ENCODE peak calls at places on chromosomes 7 and 10, in five cellular contexts. One of them, this sample, is unnamed.

GRCh38 chr10:116169782-116170181 is 103.2 kb downstream of the GFRA1 start:
- DNase-seq in HTR-8/SVneo: no peak
- DNase-seq in fibroblast of lung: no peak
- DNase-seq in NCI-H1092 treated with DMSO at 0.1 percent for 48 hours: no peak
- DNase-seq in substantia nigra: no peak
- DNase-seq in this sample: no peak

GRCh38 chr7:149827089-149827981 is 10.8 kb upstream of the ZNF862 start:
- DNase-seq in fibroblast of lung: no peak
- DNase-seq in HTR-8/SVneo: no peak
- DNase-seq in substantia nigra: no peak
- DNase-seq in NCI-H1092 treated with DMSO at 0.1 percent for 48 hours: peak; percentile 9
- DNase-seq in this sample: no peak

GRCh38 chr10:22250897-22251605 is 33.2 kb upstream of the EBLN1 start:
- DNase-seq in HTR-8/SVneo: no peak
- DNase-seq in fibroblast of lung: peak; percentile 44
- DNase-seq in substantia nigra: no peak
- DNase-seq in NCI-H1092 treated with DMSO at 0.1 percent for 48 hours: peak; percentile 61
- DNase-seq in this sample: peak; percentile 9

GRCh38 chr7:81299272-81299671 is 380.4 kb upstream of the SEMA3C start:
- DNase-seq in NCI-H1092 treated with DMSO at 0.1 percent for 48 hours: no peak
- DNase-seq in fibroblast of lung: peak; percentile 96
- DNase-seq in HTR-8/SVneo: peak; percentile 53
- DNase-seq in substantia nigra: no peak
- DNase-seq in this sample: peak; percentile 78

GRCh38 chr10:62284221-62284620 is 15.6 kb upstream of the RTKN2 start:
- DNase-seq in substantia nigra: no peak
- DNase-seq in HTR-8/SVneo: no peak
- DNase-seq in fibroblast of lung: no peak
- DNase-seq in NCI-H1092 treated with DMSO at 0.1 percent for 48 hours: no peak
- DNase-seq in this sample: no peak

GRCh38 chr10:95314519-95314918 is 23.7 kb upstream of the PDLIM1 start:
- DNase-seq in substantia nigra: no peak
- DNase-seq in fibroblast of lung: no peak
- DNase-seq in HTR-8/SVneo: no peak
- DNase-seq in NCI-H1092 treated with DMSO at 0.1 percent for 48 hours: peak; percentile 1
- DNase-seq in this sample: no peak

GRCh38 chr7:1466524-1467271 is 7.4 kb upstream of the MICALL2 start:
- DNase-seq in NCI-H1092 treated with DMSO at 0.1 percent for 48 hours: no peak
- DNase-seq in fibroblast of lung: peak; percentile 62
- DNase-seq in substantia nigra: no peak
- DNase-seq in HTR-8/SVneo: peak; percentile 90
- DNase-seq in this sample: no peak

GRCh38 chr10:85458274-85458673 is 908.3 kb downstream of the GRID1 start:
- DNase-seq in NCI-H1092 treated with DMSO at 0.1 percent for 48 hours: no peak
- DNase-seq in HTR-8/SVneo: no peak
- DNase-seq in fibroblast of lung: no peak
- DNase-seq in substantia nigra: no peak
- DNase-seq in this sample: no peak

GRCh38 chr10:71390435-71390820 is 6.3 kb upstream of the CDH23 start:
- DNase-seq in HTR-8/SVneo: no peak
- DNase-seq in substantia nigra: peak; percentile 32
- DNase-seq in fibroblast of lung: no peak
- DNase-seq in NCI-H1092 treated with DMSO at 0.1 percent for 48 hours: no peak
- DNase-seq in this sample: no peak

GRCh38 chr7:33882040-33882800 is 23.1 kb upstream of the BMPER start:
- DNase-seq in NCI-H1092 treated with DMSO at 0.1 percent for 48 hours: no peak
- DNase-seq in HTR-8/SVneo: no peak
- DNase-seq in fibroblast of lung: peak; percentile 76
- DNase-seq in substantia nigra: no peak
- DNase-seq in this sample: no peak

GRCh38 chr10:71864861-71865473 is 13.9 kb upstream of the PSAP start:
- DNase-seq in NCI-H1092 treated with DMSO at 0.1 percent for 48 hours: no peak
- DNase-seq in substantia nigra: no peak
- DNase-seq in HTR-8/SVneo: no peak
- DNase-seq in fibroblast of lung: peak; percentile 72
- DNase-seq in this sample: peak; percentile 49

GRCh38 chr7:112162161-112163020 is 43.8 kb downstream of the DOCK4 start:
- DNase-seq in NCI-H1092 treated with DMSO at 0.1 percent for 48 hours: peak; percentile 71
- DNase-seq in substantia nigra: peak; percentile 28
- DNase-seq in fibroblast of lung: peak; percentile 84
- DNase-seq in HTR-8/SVneo: peak; percentile 10
- DNase-seq in this sample: no peak

GRCh38 chr7:157347217-157347904 is 10.6 kb downstream of the DNAJB6 start:
- DNase-seq in HTR-8/SVneo: no peak
- DNase-seq in fibroblast of lung: peak; percentile 88
- DNase-seq in substantia nigra: no peak
- DNase-seq in NCI-H1092 treated with DMSO at 0.1 percent for 48 hours: no peak
- DNase-seq in this sample: no peak

GRCh38 chr10:80718024-80718423 is 180.3 kb downstream of the SH2D4B start:
- DNase-seq in substantia nigra: no peak
- DNase-seq in HTR-8/SVneo: no peak
- DNase-seq in NCI-H1092 treated with DMSO at 0.1 percent for 48 hours: no peak
- DNase-seq in fibroblast of lung: no peak
- DNase-seq in this sample: no peak

GRCh38 chr10:101013365-101013825 is 13.8 kb downstream of the LZTS2 start:
- DNase-seq in fibroblast of lung: no peak
- DNase-seq in substantia nigra: no peak
- DNase-seq in NCI-H1092 treated with DMSO at 0.1 percent for 48 hours: no peak
- DNase-seq in HTR-8/SVneo: no peak
- DNase-seq in this sample: no peak

GRCh38 chr10:101612872-101613271 is 24.8 kb downstream of the DPCD start:
- DNase-seq in fibroblast of lung: no peak
- DNase-seq in substantia nigra: no peak
- DNase-seq in HTR-8/SVneo: no peak
- DNase-seq in NCI-H1092 treated with DMSO at 0.1 percent for 48 hours: no peak
- DNase-seq in this sample: no peak

This sample was measured in HS-27A.